ENCODE peak calls at places on chromosomes 13 and 19, in ten cellular contexts. P is fibroblast of lung, I is tibial artery, O is lower leg skin, L is A549, A is endothelial cell, M is progenitor cell of endocrine pancreas, U is lung, H is ascending aorta, J is cardiac muscle cell. D is an unnamed sample.

GRCh38 chr19:49799798-49800376 is 13.2 kb downstream of the FUZ start:
- DNase-seq in P (no peak), I (no peak), O (no peak), L (no peak), A (peak; percentile 51), M (no peak), U (no peak), H (peak; percentile 59), J (no peak), D (no peak)

GRCh38 chr13:90299238-90299637 is 1048.2 kb upstream of the MIR17HG start:
- DNase-seq in P (no peak), I (no peak), O (no peak), L (no peak), A (no peak), M (no peak), U (no peak), H (no peak), J (no peak), D (no peak)

GRCh38 chr13:112332727-112333126 is 43.4 kb upstream of the SPACA7 start:
- DNase-seq in P (no peak), I (no peak), O (no peak), L (no peak), A (no peak), M (no peak), U (no peak), H (no peak), J (no peak), D (no peak)

GRCh38 chr19:54254195-54254906 is 2.7 kb downstream of the LILRB5 start:
- DNase-seq in P (no peak), I (no peak), O (no peak), L (no peak), A (no peak), M (no peak), U (no peak), H (no peak), J (no peak), D (no peak)

GRCh38 chr19:1747285-1748114 is 5.8 kb upstream of the ONECUT3 start:
- DNase-seq in P (peak; percentile 55), I (no peak), O (no peak), L (peak; percentile 83), A (no peak), M (no peak), U (no peak), H (no peak), J (peak; percentile 89), D (peak; percentile 90)

GRCh38 chr13:95677564-95678386 is 836 bp downstream of the DNAJC3 start:
- DNase-seq in P (peak; percentile 31), I (no peak), O (peak; percentile 48), L (peak; percentile 6), A (no peak), M (no peak), U (peak; percentile 65), H (no peak), J (peak; percentile 45), D (peak; percentile 25)

GRCh38 chr19:12838182-12838890 is at the start of gene MAST1:
- DNase-seq in P (no peak), I (no peak), O (no peak), L (no peak), A (peak; percentile 68), M (peak; percentile 51), U (no peak), H (no peak), J (peak; percentile 27), D (no peak)

GRCh38 chr19:50046649-50047503 is 21.1 kb downstream of the ZNF473 start:
- DNase-seq in P (peak; percentile 30), I (peak; percentile 66), O (peak; percentile 27), L (no peak), A (no peak), M (no peak), U (peak; percentile 62), H (no peak), J (peak; percentile 27), D (peak; percentile 17)

GRCh38 chr13:26983533-26984315 is 187.9 kb downstream of the USP12 start:
- DNase-seq in P (no peak), I (no peak), O (no peak), L (no peak), A (no peak), M (no peak), U (no peak), H (no peak), J (no peak), D (no peak)

GRCh38 chr13:33543089-33543459 is 257.5 kb upstream of the STARD13 start:
- DNase-seq in P (no peak), I (no peak), O (no peak), L (no peak), A (no peak), M (no peak), U (no peak), H (no peak), J (no peak), D (no peak)

GRCh38 chr13:44667950-44668349 is 91.8 kb upstream of the TSC22D1 start:
- DNase-seq in P (peak; percentile 69), I (no peak), O (no peak), L (no peak), A (no peak), M (no peak), U (no peak), H (no peak), J (peak; percentile 73), D (peak; percentile 62)

GRCh38 chr19:15991602-15992001 is 42.8 kb downstream of the OR10H4 start:
- DNase-seq in P (no peak), I (no peak), O (no peak), L (no peak), A (no peak), M (no peak), U (no peak), H (no peak), J (no peak), D (no peak)

GRCh38 chr13:28678809-28679208 is 19.9 kb downstream of the POMP start:
- DNase-seq in P (peak; percentile 15), I (no peak), O (no peak), L (no peak), A (no peak), M (no peak), U (no peak), H (no peak), J (no peak), D (peak; percentile 23)
- TF ChIP-seq CTCF in P (peak; percentile 18), I (no peak), O (no peak), L (no peak), A (no peak), M (peak; percentile 18), U (no peak), H (no peak), J (no peak), D (peak; percentile 26)

GRCh38 chr13:51802601-51803000 is 1.4 kb downstream of the DHRS12 start:
- DNase-seq in P (no peak), I (no peak), O (no peak), L (no peak), A (no peak), M (no peak), U (no peak), H (no peak), J (no peak), D (no peak)

GRCh38 chr13:51803018-51803417 is 945 bp downstream of the DHRS12 start:
- DNase-seq in P (no peak), I (no peak), O (no peak), L (no peak), A (no peak), M (no peak), U (no peak), H (no peak), J (no peak), D (no peak)

GRCh38 chr13:51805313-51805712 is 1.4 kb upstream of the DHRS12 start:
- DNase-seq in P (no peak), I (no peak), O (no peak), L (no peak), A (no peak), M (no peak), U (no peak), H (no peak), J (no peak), D (no peak)

GRCh38 chr13:51804295-51805172 is 571 bp upstream of the DHRS12 start:
- DNase-seq in P (peak; percentile 14), I (peak; percentile 40), O (no peak), L (no peak), A (no peak), M (no peak), U (no peak), H (no peak), J (no peak), D (no peak)

GRCh38 chr13:51803422-51804294 is at the start of gene DHRS12:
- DNase-seq in P (peak; percentile 68), I (peak; percentile 93), O (peak; percentile 89), L (peak; percentile 77), A (peak; percentile 74), M (peak; percentile 62), U (peak; percentile 91), H (peak; percentile 96), J (peak; percentile 87), D (peak; percentile 77)
- TF ChIP-seq CTCF in P (no peak), I (no peak), O (no peak), L (no peak), A (no peak), M (peak; percentile 17), U (no peak), H (no peak), J (no peak), D (no peak)

DNA sequence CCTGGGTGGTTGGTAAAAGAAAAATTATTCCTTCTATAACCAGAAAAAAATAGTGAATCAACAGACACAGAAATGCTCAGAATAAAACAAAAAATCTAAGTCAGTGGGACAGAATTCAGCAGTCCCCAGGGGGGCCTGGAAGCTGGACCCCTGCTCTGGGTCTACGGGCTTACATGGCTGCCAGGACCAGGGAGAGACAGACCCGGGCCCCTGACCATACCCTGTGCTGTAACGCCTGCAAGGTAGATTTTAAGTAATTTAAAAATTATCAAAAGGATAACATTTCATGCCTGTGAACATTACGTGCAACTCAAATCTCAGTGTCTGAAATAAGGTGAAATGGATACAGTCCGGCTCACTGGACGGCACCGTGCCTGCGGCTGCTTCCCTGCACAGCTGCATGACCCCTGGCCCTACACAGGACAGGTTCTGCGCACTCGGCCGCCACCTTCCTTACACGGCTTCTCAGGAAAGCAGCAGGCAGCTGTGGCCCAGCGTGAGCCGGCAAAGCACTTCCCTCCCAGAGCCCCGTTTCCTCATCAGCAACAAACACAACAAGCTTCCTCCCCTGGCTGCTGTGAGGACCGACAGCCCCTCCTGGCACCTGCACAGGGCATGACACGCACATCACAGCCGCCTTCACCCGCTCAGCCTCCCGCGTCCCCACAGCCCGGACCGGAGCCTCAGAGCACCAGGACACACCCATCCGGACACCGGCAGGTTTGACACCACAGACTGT is 22.2 kb downstream of the RASA3 start:
- DNase-seq in P (no peak), I (peak; percentile 30), O (no peak), L (no peak), A (peak; percentile 74), M (no peak), U (no peak), H (peak; percentile 69), J (no peak), D (no peak)
- TF ChIP-seq CTCF in P (no peak), I (no peak), O (no peak), L (no peak), A (peak; percentile 16), M (no peak), U (no peak), H (no peak), J (no peak), D (no peak)

DNA sequence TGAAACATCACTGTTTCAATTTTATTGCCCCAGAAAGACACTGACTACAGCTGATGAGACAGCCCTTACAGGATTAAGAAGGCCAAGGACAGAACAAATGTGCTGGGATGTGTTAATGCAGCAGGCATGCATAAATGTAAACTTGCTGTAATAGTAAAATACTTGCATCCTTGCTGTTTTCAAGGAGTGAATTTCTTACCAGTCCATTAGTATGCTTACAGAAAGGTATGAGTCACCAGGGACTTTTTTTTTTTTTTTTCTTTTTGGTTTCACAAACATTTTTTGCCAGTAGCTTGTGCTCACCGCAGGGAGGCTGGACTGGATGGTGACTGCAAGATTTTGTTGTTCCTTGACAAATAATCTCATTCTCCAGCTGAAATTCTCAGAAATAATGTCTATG is 55.1 kb downstream of the GPR180 start:
- DNase-seq in P (peak; percentile 96), I (no peak), O (no peak), L (peak; percentile 10), A (no peak), M (no peak), U (no peak), H (no peak), J (peak; percentile 75), D (peak; percentile 78)
- TF ChIP-seq CTCF in P (peak; percentile 16), I (no peak), O (no peak), L (no peak), A (no peak), M (no peak), U (no peak), H (no peak), J (no peak), D (peak; percentile 11)